ENCODE peak calls at places on chromosomes 13 and 19, in eight cellular contexts. F is fibroblast of lung; V is CD8-positive, alpha-beta memory T cell; Z is NCI-H524; S is stimulated activated effector memory CD8-positive, alpha-beta T cell treated with anti-CD3 and anti-CD28 coated beads, Interleukin-12 subunit alpha, Interleukin-12 subunit beta, amount 100 ng/mL, for 72 hours; H is activated CD8-positive, alpha-beta memory T cell treated with anti-CD3 and anti-CD28 coated beads for 24 hours; C is NCI-H1417; N is neural progenitor cell. P is an unnamed sample.
A peak's percentile ranks its signal among the peaks of the same experiment; 100 is the strongest.

GRCh38 chr13:59477011-59477410 is 686.7 kb downstream of the DIAPH3 start:
- DNase-seq in F (no peak), V (no peak), N (no peak), S (no peak), C (no peak), Z (no peak), H (no peak), P (peak; percentile 3)

GRCh38 chr13:20016649-20017364 is 58.3 kb downstream of the ZMYM2 start:
- DNase-seq in Z (no peak), H (no peak), F (no peak), N (no peak), S (no peak), C (no peak), V (no peak), P (no peak)

GRCh38 chr13:77893066-77893465 is 25.6 kb downstream of the EDNRB start:
- DNase-seq in S (no peak), C (peak; percentile 36), Z (no peak), V (no peak), H (no peak), F (no peak), N (no peak), P (no peak)

GRCh38 chr13:87553142-87553541 is 118.0 kb upstream of the SLITRK5 start:
- DNase-seq in V (no peak), Z (no peak), N (no peak), F (no peak), H (no peak), S (no peak), C (no peak), P (no peak)

GRCh38 chr19:34365463-34366401 is 736 bp downstream of the GPI start:
- DNase-seq in H (peak; percentile 75), Z (no peak), S (peak; percentile 65), V (no peak), C (peak; percentile 52), F (peak; percentile 35), N (peak; percentile 57), P (peak; percentile 73)

GRCh38 chr13:77437267-77437666 is 98.2 kb upstream of the SCEL start:
- DNase-seq in Z (no peak), H (no peak), C (peak; percentile 27), V (no peak), N (no peak), F (no peak), S (no peak), P (peak; percentile 73)

GRCh38 chr19:375395-376110 is 31.0 kb upstream of the MIER2 start:
- DNase-seq in H (no peak), V (no peak), S (no peak), C (no peak), N (no peak), F (no peak), Z (no peak), P (no peak)

GRCh38 chr13:110444226-110444653 is 117.3 kb downstream of the RAB20 start:
- DNase-seq in V (no peak), N (no peak), F (peak; percentile 49), Z (peak; percentile 9), S (no peak), C (no peak), H (no peak), P (peak; percentile 62)

GRCh38 chr13:64709079-64709478 is 2521.1 kb downstream of the PCDH9 start:
- DNase-seq in F (no peak), H (no peak), N (peak; percentile 39), S (no peak), Z (peak; percentile 69), C (no peak), V (no peak), P (no peak)

GRCh38 chr13:32811297-32811800 is 204.9 kb upstream of the KL start:
- DNase-seq in V (no peak), F (no peak), N (peak; percentile 15), C (peak; percentile 37), H (no peak), S (no peak), Z (no peak), P (no peak)

GRCh38 chr13:36549771-36550170 is 117.5 kb downstream of the CCNA1 start:
- DNase-seq in C (peak; percentile 50), V (no peak), S (no peak), F (no peak), H (no peak), Z (peak; percentile 80), N (peak; percentile 58), P (no peak)

GRCh38 chr13:33467556-33467955 is 182.0 kb upstream of the STARD13 start:
- DNase-seq in C (no peak), S (no peak), Z (no peak), F (no peak), N (no peak), V (no peak), H (no peak), P (no peak)

GRCh38 chr19:57359300-57359699 is 4.1 kb upstream of the TRAPPC2B start:
- DNase-seq in H (no peak), C (no peak), Z (no peak), F (no peak), S (no peak), N (no peak), V (no peak), P (no peak)

GRCh38 chr19:17762505-17763229 is 11.4 kb downstream of the FCHO1 start:
- DNase-seq in S (no peak), N (peak; percentile 94), V (no peak), H (no peak), C (peak; percentile 33), F (peak; percentile 54), Z (peak; percentile 89), P (peak; percentile 66)

GRCh38 chr19:6849876-6850275 is 37.5 kb upstream of the ADGRE1 start:
- DNase-seq in S (no peak), N (no peak), C (no peak), F (no peak), V (no peak), Z (no peak), H (no peak), P (no peak)

GRCh38 chr13:45943965-45944364 is 92.4 kb upstream of the SIAH3 start:
- DNase-seq in Z (no peak), N (no peak), V (no peak), S (no peak), F (peak; percentile 10), H (no peak), C (no peak), P (no peak)

GRCh38 chr19:6717036-6717435 is 3.4 kb downstream of the C3 start:
- DNase-seq in C (no peak), F (no peak), S (no peak), V (no peak), Z (no peak), H (no peak), N (no peak), P (peak; percentile 14)

GRCh38 chr13:100235311-100235901 is 146.5 kb downstream of the PCCA start:
- DNase-seq in H (no peak), C (peak; percentile 93), F (peak; percentile 72), V (peak; percentile 28), S (no peak), N (peak; percentile 59), Z (peak; percentile 5), P (peak; percentile 24)

GRCh38 chr19:13291913-13292312 is 141.7 kb downstream of the IER2 start:
- DNase-seq in C (no peak), F (no peak), S (no peak), Z (no peak), N (no peak), H (no peak), V (no peak), P (no peak)

GRCh38 chr19:3057275-3057714 is 5.0 kb downstream of the TLE5 start:
- DNase-seq in Z (no peak), N (no peak), F (peak; percentile 69), V (no peak), H (no peak), S (no peak), C (peak; percentile 75), P (no peak)

GRCh38 chr13:24215732-24216131 is 55.2 kb downstream of the SPATA13 start:
- DNase-seq in F (peak; percentile 52), C (no peak), N (peak; percentile 31), Z (no peak), V (no peak), H (no peak), S (no peak), P (peak; percentile 32)

GRCh38 chr19:28429356-28429755 is 783.6 kb downstream of the UQCRFS1 start:
- DNase-seq in S (no peak), C (no peak), N (no peak), F (no peak), V (no peak), Z (no peak), H (no peak), P (no peak)

GRCh38 chr19:2631213-2631821 is 71.2 kb downstream of the GNG7 start:
- DNase-seq in Z (no peak), H (no peak), F (peak; percentile 48), N (no peak), S (no peak), V (no peak), C (no peak), P (peak; percentile 25)

GRCh38 chr19:51327066-51327985 is 14.6 kb downstream of the VSIG10L start:
- DNase-seq in Z (no peak), C (no peak), S (peak; percentile 63), H (peak; percentile 77), V (peak; percentile 54), N (peak; percentile 84), F (peak; percentile 41), P (no peak)

GRCh38 chr13:49455016-49455398 is 10.9 kb downstream of the SETDB2 start:
- DNase-seq in C (no peak), Z (no peak), H (no peak), S (no peak), V (no peak), F (no peak), N (no peak), P (no peak)

GRCh38 chr19:2336528-2337328 is 8.2 kb downstream of the SPPL2B start:
- DNase-seq in H (no peak), V (no peak), S (no peak), C (no peak), Z (no peak), F (no peak), N (no peak), P (no peak)

GRCh38 chr13:102191951-102192461 is 209.8 kb downstream of the FGF14 start:
- DNase-seq in N (peak; percentile 17), Z (no peak), C (no peak), V (no peak), S (no peak), H (no peak), F (peak; percentile 92), P (peak; percentile 0)

P was measured in DMS53.